ENCODE peak calls at places on chromosome 19, in eight cellular contexts. One of them, this sample, is unnamed.

GRCh38 chr19:2618611-2619010 is 83.9 kb downstream of the GNG7 start:
- DNase-seq in left ventricle myocardium inferior: peak
- DNase-seq in HFF-Myc: no peak
- DNase-seq in neural crest cell: no peak
- DNase-seq in OCI-LY7: peak
- DNase-seq in AG10803: peak
- DNase-seq in mesothelial cell of epicardium: no peak
- DNase-seq in thoracic aorta: no peak
- DNase-seq in this sample: peak

GRCh38 chr19:54029930-54030490 is 33.7 kb downstream of the VSTM1 start:
- DNase-seq in left ventricle myocardium inferior: peak
- DNase-seq in HFF-Myc: peak
- DNase-seq in neural crest cell: peak
- DNase-seq in OCI-LY7: peak
- DNase-seq in AG10803: peak
- DNase-seq in mesothelial cell of epicardium: peak
- DNase-seq in thoracic aorta: no peak
- DNase-seq in this sample: peak

GRCh38 chr19:13172335-13173128 is 22.3 kb downstream of the IER2 start:
- DNase-seq in left ventricle myocardium inferior: peak
- DNase-seq in HFF-Myc: no peak
- DNase-seq in neural crest cell: no peak
- DNase-seq in OCI-LY7: no peak
- DNase-seq in AG10803: peak
- DNase-seq in mesothelial cell of epicardium: peak
- DNase-seq in thoracic aorta: peak
- DNase-seq in this sample: peak

GRCh38 chr19:8079988-8080387 is 27.4 kb downstream of the CCL25 start:
- DNase-seq in left ventricle myocardium inferior: no peak
- DNase-seq in HFF-Myc: no peak
- DNase-seq in neural crest cell: no peak
- DNase-seq in OCI-LY7: no peak
- DNase-seq in AG10803: no peak
- DNase-seq in mesothelial cell of epicardium: no peak
- DNase-seq in thoracic aorta: no peak
- DNase-seq in this sample: no peak

GRCh38 chr19:54369082-54369691 is 4.5 kb upstream of the LAIR1 start:
- DNase-seq in left ventricle myocardium inferior: no peak
- DNase-seq in HFF-Myc: no peak
- DNase-seq in neural crest cell: no peak
- DNase-seq in OCI-LY7: no peak
- DNase-seq in AG10803: no peak
- DNase-seq in mesothelial cell of epicardium: no peak
- DNase-seq in thoracic aorta: no peak
- DNase-seq in this sample: no peak

GRCh38 chr19:8702350-8702749 is 3.8 kb upstream of the ACTL9 start:
- DNase-seq in left ventricle myocardium inferior: no peak
- DNase-seq in HFF-Myc: no peak
- DNase-seq in neural crest cell: no peak
- DNase-seq in OCI-LY7: no peak
- DNase-seq in AG10803: no peak
- DNase-seq in mesothelial cell of epicardium: no peak
- DNase-seq in thoracic aorta: no peak
- DNase-seq in this sample: no peak

GRCh38 chr19:50790898-50791562 is 815 bp downstream of the ACP4 start:
- DNase-seq in left ventricle myocardium inferior: no peak
- DNase-seq in HFF-Myc: no peak
- DNase-seq in neural crest cell: no peak
- DNase-seq in OCI-LY7: no peak
- DNase-seq in AG10803: no peak
- DNase-seq in mesothelial cell of epicardium: no peak
- DNase-seq in thoracic aorta: no peak
- DNase-seq in this sample: no peak

GRCh38 chr19:4064551-4065260 is 2.0 kb downstream of the ZBTB7A start:
- DNase-seq in left ventricle myocardium inferior: peak
- DNase-seq in HFF-Myc: no peak
- DNase-seq in neural crest cell: no peak
- DNase-seq in OCI-LY7: peak
- DNase-seq in AG10803: no peak
- DNase-seq in mesothelial cell of epicardium: peak
- DNase-seq in thoracic aorta: no peak
- DNase-seq in this sample: peak

GRCh38 chr19:51365211-51366049 is 758 bp downstream of the ETFB start:
- DNase-seq in left ventricle myocardium inferior: no peak
- DNase-seq in HFF-Myc: no peak
- DNase-seq in neural crest cell: no peak
- DNase-seq in OCI-LY7: peak
- DNase-seq in AG10803: peak
- DNase-seq in mesothelial cell of epicardium: no peak
- DNase-seq in thoracic aorta: no peak
- DNase-seq in this sample: no peak

GRCh38 chr19:572891-573825 is 762 bp downstream of the BSG start:
- DNase-seq in left ventricle myocardium inferior: peak
- DNase-seq in HFF-Myc: no peak
- DNase-seq in neural crest cell: no peak
- DNase-seq in OCI-LY7: peak
- DNase-seq in AG10803: peak
- DNase-seq in mesothelial cell of epicardium: no peak
- DNase-seq in thoracic aorta: no peak
- DNase-seq in this sample: no peak
- TF ChIP-seq CTCF in left ventricle myocardium inferior: no peak
- TF ChIP-seq CTCF in HFF-Myc: no peak
- TF ChIP-seq CTCF in neural crest cell: no peak
- TF ChIP-seq CTCF in OCI-LY7: no peak
- TF ChIP-seq CTCF in AG10803: no peak
- TF ChIP-seq CTCF in mesothelial cell of epicardium: no peak
- TF ChIP-seq CTCF in thoracic aorta: no peak
- TF ChIP-seq CTCF in this sample: no peak

DNA sequence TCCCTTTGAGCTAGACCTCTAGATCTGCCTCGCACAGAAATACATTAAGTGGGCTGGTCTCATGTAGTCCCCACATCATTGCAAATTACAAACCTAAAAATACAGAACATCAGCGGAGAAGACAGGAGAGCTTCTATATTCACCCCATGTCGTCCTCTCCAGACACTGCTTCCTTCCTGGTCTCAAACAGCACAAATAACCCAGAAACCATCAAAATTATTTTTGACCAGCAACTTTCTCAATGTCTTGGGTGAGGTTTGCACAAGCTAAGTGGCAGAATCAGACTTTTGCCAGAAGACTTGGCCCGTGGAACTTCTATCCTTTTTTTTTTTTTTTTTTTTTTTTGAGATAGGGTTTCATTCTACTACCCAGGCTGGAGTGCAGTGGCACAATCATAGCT is 28.2 kb downstream of the CLEC17A start:
- DNase-seq in left ventricle myocardium inferior: no peak
- DNase-seq in HFF-Myc: no peak
- DNase-seq in neural crest cell: no peak
- DNase-seq in OCI-LY7: no peak
- DNase-seq in AG10803: no peak
- DNase-seq in mesothelial cell of epicardium: no peak
- DNase-seq in thoracic aorta: no peak
- DNase-seq in this sample: no peak
- TF ChIP-seq CTCF in left ventricle myocardium inferior: no peak
- TF ChIP-seq CTCF in HFF-Myc: no peak
- TF ChIP-seq CTCF in neural crest cell: no peak
- TF ChIP-seq CTCF in OCI-LY7: no peak
- TF ChIP-seq CTCF in AG10803: no peak
- TF ChIP-seq CTCF in mesothelial cell of epicardium: no peak
- TF ChIP-seq CTCF in thoracic aorta: no peak
- TF ChIP-seq CTCF in this sample: no peak

GRCh38 chr19:588093-588742 is 1.5 kb upstream of the HCN2 start:
- DNase-seq in left ventricle myocardium inferior: peak
- DNase-seq in HFF-Myc: no peak
- DNase-seq in neural crest cell: peak
- DNase-seq in OCI-LY7: peak
- DNase-seq in AG10803: peak
- DNase-seq in mesothelial cell of epicardium: peak
- DNase-seq in thoracic aorta: no peak
- DNase-seq in this sample: no peak
- TF ChIP-seq CTCF in left ventricle myocardium inferior: peak
- TF ChIP-seq CTCF in HFF-Myc: peak
- TF ChIP-seq CTCF in neural crest cell: peak
- TF ChIP-seq CTCF in OCI-LY7: peak
- TF ChIP-seq CTCF in AG10803: peak
- TF ChIP-seq CTCF in mesothelial cell of epicardium: no peak
- TF ChIP-seq CTCF in thoracic aorta: no peak
- TF ChIP-seq CTCF in this sample: no peak

DNA sequence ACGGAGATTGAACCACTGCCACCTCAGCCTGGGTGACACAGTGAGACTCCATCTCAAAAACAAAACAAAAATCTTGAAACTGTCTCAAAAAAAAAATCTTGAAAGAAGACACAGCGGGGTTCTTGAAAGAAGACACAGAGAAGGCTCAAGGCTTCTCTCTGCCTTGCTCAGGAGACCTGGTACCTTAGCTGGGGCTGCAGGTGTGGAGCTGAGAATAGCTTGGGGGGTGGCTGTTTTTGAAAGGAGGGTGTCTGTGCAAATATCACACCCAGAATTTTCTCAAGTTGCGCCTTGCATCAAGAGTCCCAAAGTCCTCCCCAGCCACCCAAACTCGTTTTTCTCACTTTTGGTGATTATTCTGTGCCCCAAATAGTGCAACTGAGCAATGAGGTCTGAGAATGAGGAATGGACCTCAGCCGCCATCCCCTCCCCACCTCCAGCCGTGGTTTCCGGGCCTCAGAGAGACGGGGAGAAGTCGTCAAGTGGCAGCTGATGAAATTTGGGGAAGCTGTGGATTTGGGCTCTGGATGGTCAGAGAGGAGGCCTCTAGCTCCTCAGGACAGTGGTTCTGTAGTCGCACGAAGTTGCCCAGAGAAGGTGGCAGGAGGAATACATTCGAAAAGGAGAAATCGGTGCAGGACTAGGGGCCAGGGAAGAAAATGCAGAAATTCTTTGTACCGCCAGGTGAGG is 8.8 kb downstream of the S1PR2 start:
- DNase-seq in left ventricle myocardium inferior: no peak
- DNase-seq in HFF-Myc: no peak
- DNase-seq in neural crest cell: no peak
- DNase-seq in OCI-LY7: peak
- DNase-seq in AG10803: no peak
- DNase-seq in mesothelial cell of epicardium: no peak
- DNase-seq in thoracic aorta: no peak
- DNase-seq in this sample: no peak
- TF ChIP-seq CTCF in left ventricle myocardium inferior: no peak
- TF ChIP-seq CTCF in HFF-Myc: no peak
- TF ChIP-seq CTCF in neural crest cell: no peak
- TF ChIP-seq CTCF in OCI-LY7: no peak
- TF ChIP-seq CTCF in AG10803: no peak
- TF ChIP-seq CTCF in mesothelial cell of epicardium: no peak
- TF ChIP-seq CTCF in thoracic aorta: no peak
- TF ChIP-seq CTCF in this sample: no peak

GRCh38 chr19:43731854-43732253 is 16.0 kb downstream of the IRGC start:
- DNase-seq in left ventricle myocardium inferior: no peak
- DNase-seq in HFF-Myc: no peak
- DNase-seq in neural crest cell: no peak
- DNase-seq in OCI-LY7: no peak
- DNase-seq in AG10803: no peak
- DNase-seq in mesothelial cell of epicardium: no peak
- DNase-seq in thoracic aorta: no peak
- DNase-seq in this sample: no peak
- TF ChIP-seq CTCF in left ventricle myocardium inferior: no peak
- TF ChIP-seq CTCF in HFF-Myc: no peak
- TF ChIP-seq CTCF in neural crest cell: no peak
- TF ChIP-seq CTCF in OCI-LY7: no peak
- TF ChIP-seq CTCF in AG10803: no peak
- TF ChIP-seq CTCF in mesothelial cell of epicardium: no peak
- TF ChIP-seq CTCF in thoracic aorta: no peak
- TF ChIP-seq CTCF in this sample: no peak

DNA sequence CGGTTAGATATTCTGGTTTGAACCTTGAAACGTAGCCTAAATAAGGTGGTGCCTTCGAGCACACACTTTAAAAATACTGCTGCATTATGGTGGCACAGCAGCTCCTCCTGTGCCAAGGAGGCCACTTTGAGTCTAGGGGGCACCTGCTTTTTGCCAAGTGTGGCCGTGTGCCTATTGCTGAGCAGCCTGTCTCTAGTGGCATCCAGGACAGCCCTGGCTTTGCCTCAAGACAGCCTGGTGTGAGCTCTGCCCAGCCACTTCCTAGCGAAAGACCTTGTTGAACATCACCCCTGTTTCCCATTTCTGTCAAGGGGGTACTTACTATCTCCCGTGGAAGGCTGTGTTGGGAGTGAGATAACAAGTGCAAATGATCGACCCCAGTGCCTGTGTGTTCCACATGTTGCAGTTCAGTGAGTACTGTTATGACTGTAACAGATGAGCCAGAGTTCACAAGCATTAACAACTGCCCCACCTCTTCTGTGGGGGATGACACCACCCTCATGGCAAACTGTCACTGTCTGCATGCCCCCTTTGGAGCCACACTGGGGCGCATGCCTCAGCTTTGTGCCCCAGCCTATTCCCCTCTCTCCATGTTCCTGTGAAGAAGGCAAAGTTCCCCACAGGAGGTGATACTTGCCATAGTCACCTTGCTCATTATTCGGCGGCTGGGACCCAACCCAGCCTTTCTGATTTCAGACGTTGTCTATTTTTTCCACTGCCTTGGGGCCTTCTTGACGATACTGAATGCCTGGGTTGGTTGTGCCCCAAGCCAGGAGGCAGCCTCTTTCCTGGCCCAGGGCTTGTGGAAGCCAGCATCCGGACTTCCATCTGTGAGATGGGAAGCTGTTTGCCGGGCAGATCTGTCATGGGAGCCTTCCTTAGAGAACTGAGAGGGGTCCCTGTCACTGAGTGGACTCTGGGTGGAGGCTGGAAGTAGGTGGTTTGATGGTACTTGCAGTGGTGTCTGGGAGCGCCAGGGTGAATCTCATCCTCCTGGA is 5.4 kb downstream of the GATAD2A start:
- DNase-seq in left ventricle myocardium inferior: no peak
- DNase-seq in HFF-Myc: no peak
- DNase-seq in neural crest cell: no peak
- DNase-seq in OCI-LY7: no peak
- DNase-seq in AG10803: no peak
- DNase-seq in mesothelial cell of epicardium: no peak
- DNase-seq in thoracic aorta: no peak
- DNase-seq in this sample: peak
- TF ChIP-seq CTCF in left ventricle myocardium inferior: no peak
- TF ChIP-seq CTCF in HFF-Myc: no peak
- TF ChIP-seq CTCF in neural crest cell: no peak
- TF ChIP-seq CTCF in OCI-LY7: peak
- TF ChIP-seq CTCF in AG10803: peak
- TF ChIP-seq CTCF in mesothelial cell of epicardium: no peak
- TF ChIP-seq CTCF in thoracic aorta: no peak
- TF ChIP-seq CTCF in this sample: peak

DNA sequence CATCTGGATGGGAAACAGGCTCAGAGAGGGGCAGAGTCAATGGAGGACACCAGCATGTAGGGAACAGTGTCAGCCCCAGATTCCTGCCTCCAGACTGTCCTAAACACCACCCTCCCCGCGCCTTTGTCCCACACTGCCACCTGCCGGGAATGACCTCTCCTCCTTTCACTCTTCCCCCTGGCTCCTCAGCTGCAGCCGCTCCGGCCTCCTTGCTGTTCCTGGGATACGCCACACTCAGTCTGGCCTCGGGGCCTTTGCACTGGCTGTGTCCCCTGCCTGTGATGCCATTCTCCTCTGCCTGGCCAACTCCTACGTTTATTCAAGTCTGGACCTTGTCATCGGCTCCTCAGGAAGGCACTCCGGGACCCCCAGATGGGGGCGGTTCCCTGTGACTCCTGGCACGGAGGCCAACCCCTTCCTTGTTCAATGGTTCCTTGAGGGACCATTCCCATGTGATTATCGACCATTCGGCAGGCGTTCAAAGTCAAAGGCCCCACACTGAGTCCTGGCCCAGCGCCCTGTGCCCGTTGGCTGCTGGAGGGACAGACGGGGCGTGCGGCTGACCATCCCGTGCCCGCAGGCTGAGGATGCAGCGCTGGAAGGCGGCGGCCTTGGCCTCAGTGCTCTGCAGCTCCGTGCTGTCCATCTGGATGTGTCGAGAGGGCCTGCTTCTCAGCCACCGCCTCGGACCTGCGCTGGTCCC is 15.8 kb downstream of the FUT6 start:
- DNase-seq in left ventricle myocardium inferior: no peak
- DNase-seq in HFF-Myc: no peak
- DNase-seq in neural crest cell: peak
- DNase-seq in OCI-LY7: no peak
- DNase-seq in AG10803: no peak
- DNase-seq in mesothelial cell of epicardium: no peak
- DNase-seq in thoracic aorta: no peak
- DNase-seq in this sample: no peak
- TF ChIP-seq CTCF in left ventricle myocardium inferior: no peak
- TF ChIP-seq CTCF in HFF-Myc: peak
- TF ChIP-seq CTCF in neural crest cell: peak
- TF ChIP-seq CTCF in OCI-LY7: peak
- TF ChIP-seq CTCF in AG10803: peak
- TF ChIP-seq CTCF in mesothelial cell of epicardium: no peak
- TF ChIP-seq CTCF in thoracic aorta: no peak
- TF ChIP-seq CTCF in this sample: no peak

This sample was measured in natural killer cell.